ENCODE peak calls at places on chromosomes 11 and 22, in six cellular contexts. F is HCT116, A is GM23338, Z is PC-9, E is hepatocyte, Y is neural progenitor cell. K is an unnamed sample.

GRCh38 chr11:12090761-12091261 is 19.6 kb upstream of the MICAL2 start:
- DNase-seq in Z (peak; percentile 97), F (peak; percentile 73), E (peak; percentile 90), A (no peak), Y (no peak), K (peak; percentile 93)

GRCh38 chr22:28208036-28208435 is 289.0 kb upstream of the PITPNB start:
- DNase-seq in A (no peak), Z (peak; percentile 66), Y (no peak), F (no peak), E (no peak), K (peak; percentile 34)

GRCh38 chr11:101583180-101584128 is at the start of gene TRPC6:
- DNase-seq in Z (no peak), E (peak; percentile 37), A (peak; percentile 86), Y (peak; percentile 73), F (no peak), K (no peak)

GRCh38 chr11:19276859-19277808 is 36.4 kb upstream of the E2F8 start:
- DNase-seq in Z (peak; percentile 99), A (no peak), F (no peak), E (peak; percentile 57), Y (no peak), K (peak; percentile 55)

GRCh38 chr11:100753144-100753543 is 66.1 kb downstream of the ARHGAP42 start:
- DNase-seq in F (no peak), A (peak; percentile 87), Y (peak; percentile 36), Z (peak; percentile 98), E (peak; percentile 43), K (peak; percentile 80)

GRCh38 chr22:29531419-29531818 is 22.1 kb downstream of the THOC5 start:
- DNase-seq in E (no peak), F (no peak), A (no peak), Z (peak; percentile 70), Y (no peak), K (no peak)

GRCh38 chr11:46381046-46381835 is at the start of gene MDK:
- DNase-seq in A (peak; percentile 85), Y (peak; percentile 91), E (peak; percentile 85), F (no peak), Z (no peak), K (no peak)

GRCh38 chr11:70910835-70911234 is 341.5 kb downstream of the SHANK2 start:
- DNase-seq in F (no peak), Y (no peak), A (no peak), E (no peak), Z (no peak), K (no peak)

GRCh38 chr11:12269446-12270214 is 107.7 kb upstream of the PARVA start:
- DNase-seq in F (no peak), E (no peak), Z (no peak), A (no peak), Y (no peak), K (no peak)

GRCh38 chr11:8794677-8795103 is 112.1 kb downstream of the RPL27A start:
- DNase-seq in A (peak; percentile 69), E (peak; percentile 75), Z (no peak), Y (no peak), F (peak; percentile 12), K (peak; percentile 39)

GRCh38 chr22:33438273-33438672 is 380.1 kb upstream of the SYN3 start:
- DNase-seq in E (peak; percentile 32), Z (peak; percentile 86), A (no peak), Y (no peak), F (no peak), K (peak; percentile 45)

GRCh38 chr11:35317253-35317652 is 102.1 kb downstream of the SLC1A2 start:
- DNase-seq in E (no peak), A (no peak), F (no peak), Z (no peak), Y (no peak), K (no peak)

GRCh38 chr11:110452720-110453119 is 23.0 kb downstream of the FDX1 start:
- DNase-seq in A (no peak), E (no peak), F (no peak), Y (no peak), Z (no peak), K (no peak)

GRCh38 chr22:39956932-39957664 is 3.1 kb upstream of the TMA7B start:
- DNase-seq in A (no peak), E (no peak), Y (no peak), F (no peak), Z (no peak), K (no peak)

GRCh38 chr11:134382830-134383229 is 29.2 kb downstream of the B3GAT1 start:
- DNase-seq in A (no peak), Y (no peak), F (no peak), E (no peak), Z (no peak), K (no peak)

GRCh38 chr11:1219836-1220810 is 2.7 kb upstream of the MUC5B start:
- DNase-seq in Y (no peak), F (no peak), E (no peak), A (no peak), Z (peak; percentile 77), K (peak; percentile 55)

GRCh38 chr11:102940714-102941588 is 14.6 kb downstream of the MMP13 start:
- DNase-seq in E (peak; percentile 84), A (peak; percentile 93), Y (peak; percentile 88), Z (peak; percentile 66), F (peak; percentile 70), K (peak; percentile 96)

GRCh38 chr11:34997872-34998548 is 81.6 kb downstream of the PDHX start:
- DNase-seq in E (no peak), F (no peak), Y (no peak), A (no peak), Z (peak; percentile 71), K (peak; percentile 71)

GRCh38 chr11:2515401-2516275 is 70.8 kb downstream of the KCNQ1 start:
- DNase-seq in E (no peak), Z (no peak), F (no peak), Y (no peak), A (no peak), K (no peak)

GRCh38 chr11:28529046-28529445 is 420.9 kb downstream of the METTL15 start:
- DNase-seq in F (no peak), A (peak; percentile 11), Z (no peak), E (no peak), Y (no peak), K (no peak)

GRCh38 chr22:46686221-46686872 is 51.7 kb downstream of the CERK start:
- DNase-seq in E (no peak), F (no peak), Z (no peak), A (no peak), Y (no peak), K (no peak)

GRCh38 chr11:113831314-113831713 is 44.1 kb downstream of the USP28 start:
- DNase-seq in A (no peak), E (no peak), Y (no peak), Z (no peak), F (no peak), K (no peak)

GRCh38 chr11:113833151-113833550 is 42.2 kb downstream of the USP28 start:
- DNase-seq in E (no peak), A (no peak), Y (no peak), Z (no peak), F (no peak), K (no peak)

DNA sequence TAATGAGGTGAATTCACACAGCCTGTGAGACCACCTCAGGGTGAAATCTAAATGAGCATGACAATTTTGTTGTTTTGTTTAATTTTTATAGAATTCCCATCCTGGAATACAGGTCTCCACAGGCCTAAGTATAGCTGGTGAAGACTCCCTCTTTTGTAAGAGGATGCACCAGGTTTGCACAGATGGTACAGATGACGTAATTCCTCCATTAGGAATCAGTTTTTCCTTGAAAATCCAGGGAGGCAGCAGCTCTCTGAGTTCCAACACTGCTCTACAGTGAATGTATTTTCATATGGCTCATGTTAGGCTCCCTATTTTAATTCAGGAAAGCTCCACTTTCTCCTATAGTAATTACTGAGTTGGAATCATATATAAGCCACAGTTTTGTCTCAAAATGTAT is 47.2 kb downstream of the USP28 start:
- DNase-seq in Z (no peak), F (no peak), Y (no peak), A (no peak), E (no peak), K (no peak)
- H3K36me3 ChIP-seq in Z (no peaks in the 10 kb centered on the region), F (peaks cover 3% of the 10 kb centered on the region), Y (peaks cover 4% of the 10 kb centered on the region), A (peaks cover 64% of the 10 kb centered on the region), E (no peaks in the 10 kb centered on the region), K (peaks cover 30% of the 10 kb centered on the region)

DNA sequence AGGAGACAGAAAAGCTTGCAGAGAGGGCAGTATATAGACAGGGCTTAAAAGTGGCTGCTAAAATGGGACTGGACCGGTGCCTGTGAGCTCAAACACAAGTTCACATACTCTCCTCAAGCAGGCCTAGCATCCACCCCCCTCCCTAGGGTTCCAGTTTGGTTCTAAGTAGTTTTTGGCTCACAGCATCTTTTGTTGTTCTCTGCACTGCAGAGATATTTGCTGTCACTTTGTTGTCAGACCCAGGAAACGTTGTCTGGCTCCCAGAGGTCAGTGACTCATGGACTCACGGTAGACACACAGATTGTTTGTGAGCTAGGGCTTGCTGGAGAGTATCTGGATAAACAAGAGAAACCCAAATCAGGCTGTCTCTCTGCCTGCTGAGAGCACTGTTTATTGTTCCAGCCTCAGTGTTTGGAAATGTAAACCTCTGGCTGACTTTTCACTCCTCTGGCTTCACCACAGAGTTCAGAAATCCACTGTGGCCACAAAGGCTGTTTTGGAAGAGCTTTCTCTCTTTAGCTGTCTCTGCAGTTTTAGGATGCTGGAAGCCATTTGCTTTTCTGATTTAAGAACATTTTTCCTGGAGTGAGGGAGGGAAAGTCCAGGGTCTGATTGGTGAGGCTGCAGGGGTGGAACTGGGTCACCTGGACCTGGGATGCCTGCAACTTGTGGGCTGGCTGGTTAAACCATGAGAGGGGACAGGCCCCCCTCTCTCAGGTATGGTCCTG is 303.7 kb upstream of the PLET1 start:
- DNase-seq in A (no peak), F (no peak), Y (no peak), Z (peak; percentile 67), E (peak; percentile 27), K (peak; percentile 38)
- H2AFZ ChIP-seq in A (peak overlapping the region; percentile 63), F (no peak overlapping the region), Y (peak overlapping the region; percentile 15), Z (peak overlapping the region; percentile 42), E (no peak overlapping the region), K (no peak overlapping the region)

GRCh38 chr11:59179121-59179520 is 7.2 kb downstream of the DTX4 start:
- DNase-seq in F (no peak), E (no peak), A (no peak), Y (no peak), Z (no peak), K (no peak)

GRCh38 chr11:59181746-59182456 is 10.0 kb downstream of the DTX4 start:
- DNase-seq in Y (no peak), E (no peak), F (no peak), A (no peak), Z (no peak), K (no peak)

GRCh38 chr11:59180168-59180567 is 8.2 kb downstream of the DTX4 start:
- DNase-seq in Y (peak; percentile 64), E (no peak), F (no peak), A (no peak), Z (no peak), K (no peak)

GRCh38 chr11:59182457-59183151 is 10.7 kb downstream of the DTX4 start:
- DNase-seq in A (peak; percentile 87), F (no peak), Z (peak; percentile 55), Y (peak; percentile 52), E (peak; percentile 56), K (peak; percentile 52)

DNA sequence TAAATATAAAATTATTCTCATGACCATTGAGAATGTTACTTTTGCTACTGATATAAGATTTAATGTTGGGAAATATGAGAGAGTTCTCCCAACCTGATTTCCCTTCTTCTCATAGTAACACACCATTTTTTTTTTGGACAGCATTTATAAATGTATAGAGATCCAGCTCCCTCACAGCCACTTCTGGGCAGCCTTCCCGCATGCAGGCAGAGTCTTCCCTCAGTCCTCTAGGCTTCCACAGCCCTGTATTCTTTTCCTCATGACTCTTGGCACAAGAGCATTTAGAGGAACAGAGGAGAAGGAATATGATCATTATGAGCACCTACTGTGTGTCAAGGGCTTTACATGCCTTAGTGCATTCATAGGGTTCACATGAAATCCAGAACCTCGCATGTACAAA is 9.0 kb downstream of the DTX4 start:
- DNase-seq in Z (no peak), E (no peak), F (no peak), A (no peak), Y (no peak), K (no peak)
- H3K36me3 ChIP-seq in Z (peaks cover 56% of the 10 kb centered on the region), E (no peaks in the 10 kb centered on the region), F (no peaks in the 10 kb centered on the region), A (no peaks in the 10 kb centered on the region), Y (no peaks in the 10 kb centered on the region), K (no peaks in the 10 kb centered on the region)

GRCh38 chr22:50601669-50602337 is 1.2 kb downstream of the MAPK8IP2 start:
- DNase-seq in E (no peak), F (no peak), A (no peak), Z (no peak), Y (no peak), K (no peak)
- H2AFZ ChIP-seq in E (no peak overlapping the region), F (no peak overlapping the region), A (no peak overlapping the region), Z (no peak overlapping the region), Y (no peak overlapping the region), K (no peak overlapping the region)

K was measured in PC-3.